ENCODE peak calls at places on chromosomes 5 and 9, in four cellular contexts. One of them, this sample, is unnamed.

GRCh38 chr9:105054488-105054887 is 126.5 kb upstream of the ABCA1 start:
- DNase-seq in SK-N-SH: no peak
- DNase-seq in GM12878: no peak
- DNase-seq in K562: no peak
- DNase-seq in this sample: no peak

GRCh38 chr9:138020120-138020794 is 142.7 kb downstream of the CACNA1B start:
- DNase-seq in GM12878: no peak
- DNase-seq in SK-N-SH: peak
- DNase-seq in K562: no peak
- DNase-seq in this sample: peak

GRCh38 chr9:112351184-112351583 is 17.8 kb upstream of the PTBP3 start:
- DNase-seq in K562: no peak
- DNase-seq in GM12878: no peak
- DNase-seq in SK-N-SH: no peak
- DNase-seq in this sample: no peak

GRCh38 chr5:27093296-27093695 is 54.9 kb upstream of the CDH9 start:
- DNase-seq in GM12878: no peak
- DNase-seq in SK-N-SH: no peak
- DNase-seq in K562: no peak
- DNase-seq in this sample: no peak

GRCh38 chr5:174533771-174534221 is 190.6 kb upstream of the MSX2 start:
- DNase-seq in K562: no peak
- DNase-seq in SK-N-SH: no peak
- DNase-seq in GM12878: no peak
- DNase-seq in this sample: no peak

GRCh38 chr9:286091-286740 is 71.6 kb downstream of the DOCK8 start:
- DNase-seq in K562: no peak
- DNase-seq in SK-N-SH: no peak
- DNase-seq in GM12878: no peak
- DNase-seq in this sample: no peak

GRCh38 chr5:178090856-178091255 is 22.5 kb upstream of the N4BP3 start:
- DNase-seq in GM12878: no peak
- DNase-seq in SK-N-SH: no peak
- DNase-seq in K562: no peak
- DNase-seq in this sample: no peak

GRCh38 chr5:78603636-78604175 is 44.9 kb downstream of the LHFPL2 start:
- DNase-seq in K562: no peak
- DNase-seq in GM12878: no peak
- DNase-seq in SK-N-SH: no peak
- DNase-seq in this sample: no peak

GRCh38 chr9:109483771-109484442 is 14.2 kb downstream of the PTPN3 start:
- DNase-seq in SK-N-SH: no peak
- DNase-seq in GM12878: no peak
- DNase-seq in K562: no peak
- DNase-seq in this sample: no peak

GRCh38 chr9:98171176-98171925 is 21.1 kb downstream of the CORO2A start:
- DNase-seq in GM12878: no peak
- DNase-seq in K562: no peak
- DNase-seq in SK-N-SH: peak
- DNase-seq in this sample: no peak

GRCh38 chr9:118595719-118596305 is 773.4 kb downstream of the BRINP1 start:
- DNase-seq in SK-N-SH: peak
- DNase-seq in K562: no peak
- DNase-seq in GM12878: no peak
- DNase-seq in this sample: peak

GRCh38 chr9:90727498-90727897 is 74.1 kb upstream of the SYK start:
- DNase-seq in SK-N-SH: no peak
- DNase-seq in GM12878: no peak
- DNase-seq in K562: no peak
- DNase-seq in this sample: no peak

GRCh38 chr9:93896093-93896492 is 59.1 kb downstream of the BARX1 start:
- DNase-seq in K562: no peak
- DNase-seq in SK-N-SH: peak
- DNase-seq in GM12878: no peak
- DNase-seq in this sample: peak
- TF ChIP-seq NRF1 in K562: no peak
- TF ChIP-seq NRF1 in SK-N-SH: no peak
- TF ChIP-seq NRF1 in GM12878: no peak
- TF ChIP-seq NRF1 in this sample: no peak

DNA sequence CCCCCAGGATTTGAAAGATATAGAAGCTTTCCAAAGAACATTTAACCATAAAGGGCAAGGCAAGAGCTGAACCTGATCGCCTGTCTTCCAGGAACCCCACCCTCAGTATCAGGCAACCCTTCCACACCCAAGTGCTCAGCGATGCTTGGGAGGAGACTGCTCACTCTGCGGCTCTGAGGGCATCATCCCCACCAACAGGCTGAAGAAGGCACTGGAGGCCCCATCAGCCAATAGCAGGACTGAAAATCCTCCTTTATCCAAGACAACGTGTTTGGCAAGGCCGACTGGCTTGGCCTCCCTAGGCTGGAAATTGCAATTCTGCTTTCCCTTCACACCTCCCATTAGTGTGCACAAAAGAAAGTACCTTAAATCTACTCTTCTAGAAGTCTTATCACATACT is 1.4 kb upstream of the PPP2CA start:
- DNase-seq in GM12878: no peak
- DNase-seq in K562: peak
- DNase-seq in SK-N-SH: peak
- DNase-seq in this sample: peak
- TF ChIP-seq NRF1 in GM12878: no peak
- TF ChIP-seq NRF1 in K562: no peak
- TF ChIP-seq NRF1 in SK-N-SH: no peak
- TF ChIP-seq NRF1 in this sample: no peak

GRCh38 chr5:1181451-1182359 is 19.7 kb upstream of the SLC6A19 start:
- DNase-seq in K562: no peak
- DNase-seq in SK-N-SH: no peak
- DNase-seq in GM12878: no peak
- DNase-seq in this sample: no peak
- TF ChIP-seq NRF1 in K562: no peak
- TF ChIP-seq NRF1 in SK-N-SH: no peak
- TF ChIP-seq NRF1 in GM12878: no peak
- TF ChIP-seq NRF1 in this sample: no peak

GRCh38 chr5:179608131-179608581 is 15.3 kb downstream of the HNRNPH1 start:
- DNase-seq in SK-N-SH: no peak
- DNase-seq in K562: no peak
- DNase-seq in GM12878: no peak
- DNase-seq in this sample: no peak
- TF ChIP-seq NRF1 in SK-N-SH: no peak
- TF ChIP-seq NRF1 in K562: no peak
- TF ChIP-seq NRF1 in GM12878: no peak
- TF ChIP-seq NRF1 in this sample: no peak

DNA sequence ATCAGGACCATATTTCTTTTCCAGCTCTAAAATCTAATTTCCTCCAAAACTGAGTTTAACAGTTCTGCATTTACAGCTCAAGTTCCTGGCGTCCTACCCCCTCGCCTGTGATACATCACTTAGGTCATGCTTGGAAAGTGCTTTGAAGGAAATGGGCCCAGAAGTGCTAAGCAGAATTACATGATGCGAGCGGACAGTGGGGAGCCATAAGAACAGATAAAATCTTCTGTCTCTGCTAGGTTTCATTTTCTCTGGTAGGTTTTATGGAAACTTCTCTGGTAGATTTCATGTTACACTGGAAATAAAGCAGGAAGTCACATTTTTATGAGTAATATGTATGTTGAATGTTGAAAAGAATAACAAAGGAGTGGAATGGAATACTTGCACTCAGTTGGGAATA is 138.4 kb downstream of the ZDHHC21 start:
- DNase-seq in K562: no peak
- DNase-seq in SK-N-SH: no peak
- DNase-seq in GM12878: no peak
- DNase-seq in this sample: no peak
- TF ChIP-seq NRF1 in K562: no peak
- TF ChIP-seq NRF1 in SK-N-SH: no peak
- TF ChIP-seq NRF1 in GM12878: no peak
- TF ChIP-seq NRF1 in this sample: no peak

GRCh38 chr9:35163413-35163812 is 1.6 kb downstream of the UNC13B start:
- DNase-seq in SK-N-SH: no peak
- DNase-seq in K562: no peak
- DNase-seq in GM12878: no peak
- DNase-seq in this sample: no peak

GRCh38 chr9:35162605-35163315 is 951 bp downstream of the UNC13B start:
- DNase-seq in SK-N-SH: peak
- DNase-seq in GM12878: no peak
- DNase-seq in K562: no peak
- DNase-seq in this sample: no peak

GRCh38 chr9:35161713-35162604 is at the start of gene UNC13B:
- DNase-seq in SK-N-SH: peak
- DNase-seq in GM12878: peak
- DNase-seq in K562: peak
- DNase-seq in this sample: peak

GRCh38 chr9:35168963-35169362 is 7.2 kb downstream of the UNC13B start:
- DNase-seq in GM12878: no peak
- DNase-seq in K562: no peak
- DNase-seq in SK-N-SH: no peak
- DNase-seq in this sample: no peak

GRCh38 chr9:35164711-35165110 is 2.9 kb downstream of the UNC13B start:
- DNase-seq in GM12878: no peak
- DNase-seq in SK-N-SH: no peak
- DNase-seq in K562: no peak
- DNase-seq in this sample: no peak
- TF ChIP-seq NRF1 in GM12878: no peak
- TF ChIP-seq NRF1 in SK-N-SH: no peak
- TF ChIP-seq NRF1 in K562: no peak
- TF ChIP-seq NRF1 in this sample: no peak

GRCh38 chr9:27350382-27350781 is 53.4 kb upstream of the EQTN start:
- DNase-seq in GM12878: no peak
- DNase-seq in SK-N-SH: no peak
- DNase-seq in K562: no peak
- DNase-seq in this sample: no peak

GRCh38 chr9:27344776-27345175 is 47.8 kb upstream of the EQTN start:
- DNase-seq in K562: no peak
- DNase-seq in SK-N-SH: no peak
- DNase-seq in GM12878: no peak
- DNase-seq in this sample: no peak

GRCh38 chr9:27349681-27350080 is 52.7 kb upstream of the EQTN start:
- DNase-seq in SK-N-SH: no peak
- DNase-seq in K562: no peak
- DNase-seq in GM12878: no peak
- DNase-seq in this sample: no peak

GRCh38 chr9:27348785-27349489 is 52.0 kb upstream of the EQTN start:
- DNase-seq in GM12878: no peak
- DNase-seq in SK-N-SH: no peak
- DNase-seq in K562: no peak
- DNase-seq in this sample: no peak

GRCh38 chr9:27347889-27348288 is 50.9 kb upstream of the EQTN start:
- DNase-seq in K562: no peak
- DNase-seq in GM12878: no peak
- DNase-seq in SK-N-SH: no peak
- DNase-seq in this sample: no peak
- TF ChIP-seq NRF1 in K562: no peak
- TF ChIP-seq NRF1 in GM12878: no peak
- TF ChIP-seq NRF1 in SK-N-SH: no peak
- TF ChIP-seq NRF1 in this sample: no peak

GRCh38 chr5:22889714-22890113 is 36.6 kb upstream of the CDH12 start:
- DNase-seq in GM12878: no peak
- DNase-seq in SK-N-SH: no peak
- DNase-seq in K562: no peak
- DNase-seq in this sample: no peak
- TF ChIP-seq NRF1 in GM12878: no peak
- TF ChIP-seq NRF1 in SK-N-SH: no peak
- TF ChIP-seq NRF1 in K562: no peak
- TF ChIP-seq NRF1 in this sample: no peak